ENCODE peak calls at places on chromosomes 7 and 10, in seven cellular contexts. K, S, V, T, M, L and Y are unnamed samples.

GRCh38 chr10:76303682-76304316 is 872.4 kb downstream of the LRMDA start:
- DNase-seq in L (peak), M (peak), S (no peak), V (peak), T (peak), K (peak), Y (peak)

GRCh38 chr7:140672382-140673062 is at the start of gene ADCK2:
- DNase-seq in K (no peak), S (no peak), M (no peak), L (no peak), T (peak), V (peak), Y (peak)

GRCh38 chr10:113945075-113945686 is 90.7 kb downstream of the NHLRC2 start:
- DNase-seq in L (peak), V (peak), M (peak), S (no peak), T (no peak), K (no peak), Y (no peak)

GRCh38 chr10:13839430-13839986 is 252.7 kb downstream of the PRPF18 start:
- DNase-seq in V (peak), L (peak), M (peak), S (no peak), K (peak), T (no peak), Y (no peak)

GRCh38 chr10:18594574-18595156 is 56.7 kb downstream of the NSUN6 start:
- DNase-seq in V (peak), S (no peak), K (no peak), T (no peak), L (no peak), M (no peak), Y (no peak)

GRCh38 chr7:106947244-106947728 is 82.2 kb downstream of the PIK3CG start:
- DNase-seq in L (peak), M (peak), V (peak), T (peak), K (no peak), S (peak), Y (peak)

GRCh38 chr7:100673942-100674431 is 447 bp downstream of the GNB2 start:
- DNase-seq in V (peak), T (peak), L (no peak), M (no peak), K (peak), S (no peak), Y (no peak)

GRCh38 chr10:75474106-75474505 is 42.7 kb downstream of the LRMDA start:
- DNase-seq in S (no peak), M (no peak), V (no peak), L (no peak), K (no peak), T (no peak), Y (no peak)

GRCh38 chr10:106696239-106696638 is 468.3 kb downstream of the SORCS1 start:
- DNase-seq in K (no peak), S (no peak), M (no peak), T (no peak), V (no peak), L (no peak), Y (no peak)

GRCh38 chr7:149662591-149663095 is 110.7 kb downstream of the ZNF467 start:
- DNase-seq in T (peak), L (peak), K (peak), V (peak), M (peak), S (peak), Y (peak)

GRCh38 chr7:111561909-111562732 is at the start of gene IMMP2L:
- DNase-seq in T (peak), M (peak), V (peak), K (peak), L (peak), S (peak), Y (peak)

GRCh38 chr7:96285579-96285978 is 36.3 kb downstream of the SLC25A13 start:
- DNase-seq in M (peak), V (no peak), L (no peak), S (no peak), K (no peak), T (no peak), Y (no peak)

GRCh38 chr10:129855836-129856563 is 108.1 kb downstream of the EBF3 start:
- DNase-seq in T (no peak), S (no peak), L (no peak), V (no peak), K (no peak), M (no peak), Y (no peak)

GRCh38 chr10:129861776-129862530 is 102.1 kb downstream of the EBF3 start:
- DNase-seq in V (no peak), T (no peak), M (no peak), L (no peak), K (peak), S (no peak), Y (no peak)

GRCh38 chr10:129860396-129860795 is 103.7 kb downstream of the EBF3 start:
- DNase-seq in S (no peak), L (no peak), M (no peak), V (no peak), K (no peak), T (no peak), Y (no peak)

GRCh38 chr10:129857242-129857960 is 106.7 kb downstream of the EBF3 start:
- DNase-seq in T (no peak), M (no peak), L (no peak), K (no peak), V (no peak), S (no peak), Y (no peak)

DNA sequence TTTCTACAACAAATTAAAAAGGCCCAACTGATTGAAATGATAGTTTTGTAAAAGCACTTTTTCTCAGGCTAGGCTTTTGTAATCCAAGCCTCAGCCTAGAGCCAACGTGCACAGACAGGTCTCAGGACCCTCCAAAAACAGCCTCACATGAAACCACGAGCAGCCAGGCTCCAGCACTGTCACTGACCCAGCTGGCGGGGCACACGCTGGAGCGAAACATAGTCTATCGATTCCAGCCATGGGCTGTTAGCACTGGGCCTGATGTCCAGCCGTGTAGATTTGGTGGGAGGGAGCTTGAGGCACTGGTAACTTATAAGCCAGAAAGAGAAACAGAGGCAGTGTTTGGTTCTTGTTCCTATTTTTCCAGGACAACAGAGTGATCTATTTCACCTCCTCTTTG is 104.5 kb downstream of the EBF3 start:
- DNase-seq in S (no peak), T (no peak), K (no peak), M (no peak), L (no peak), V (no peak), Y (no peak)
- TF ChIP-seq CTCF in S (no peak), T (no peak), K (no peak), M (no peak), L (no peak), V (no peak), Y (no peak)

DNA sequence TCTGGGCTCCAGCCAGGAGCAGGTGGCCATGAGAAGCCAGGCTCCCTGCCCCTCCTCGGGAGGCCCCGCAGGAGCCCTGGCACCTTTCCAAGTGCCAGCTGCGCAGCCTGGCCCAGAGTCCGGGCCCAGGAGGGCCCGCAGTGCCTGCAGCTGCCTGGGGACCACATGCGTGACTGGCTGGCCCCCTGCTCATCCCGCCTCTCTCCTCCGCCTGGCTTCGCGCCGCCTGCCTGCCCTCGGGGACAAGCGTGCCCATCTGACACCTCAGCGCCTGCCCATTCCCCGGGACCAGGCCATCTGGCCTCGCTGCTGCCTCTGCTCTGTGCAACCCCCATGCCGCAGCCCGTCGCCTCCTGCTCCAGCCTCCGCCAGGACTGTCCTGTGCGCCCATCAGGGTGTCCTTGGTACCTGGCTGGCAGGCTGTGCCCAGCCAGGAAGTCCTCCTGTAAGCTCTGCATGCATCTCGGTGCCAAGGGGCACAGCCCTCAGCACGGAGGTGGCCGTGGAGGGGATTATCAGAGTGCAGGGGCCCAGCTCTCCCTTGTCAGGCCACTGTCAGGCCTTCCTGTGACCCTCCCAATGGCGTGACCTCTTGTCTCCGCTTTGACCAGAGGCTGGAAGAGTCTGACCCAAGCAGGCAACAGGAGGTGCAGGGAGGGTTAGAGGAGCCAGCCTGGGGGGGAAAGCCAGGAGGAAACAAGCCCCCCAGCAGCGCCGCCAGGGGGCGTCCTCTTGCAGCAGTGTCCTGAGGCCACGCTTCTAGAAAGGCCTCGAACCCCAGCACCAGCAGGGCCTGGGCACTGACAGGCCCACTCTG is 50.5 kb downstream of the TMEM209 start:
- DNase-seq in L (no peak), V (peak), K (peak), S (no peak), T (no peak), M (no peak), Y (no peak)
- TF ChIP-seq CTCF in L (peak), V (peak), K (no peak), S (peak), T (no peak), M (peak), Y (no peak)

DNA sequence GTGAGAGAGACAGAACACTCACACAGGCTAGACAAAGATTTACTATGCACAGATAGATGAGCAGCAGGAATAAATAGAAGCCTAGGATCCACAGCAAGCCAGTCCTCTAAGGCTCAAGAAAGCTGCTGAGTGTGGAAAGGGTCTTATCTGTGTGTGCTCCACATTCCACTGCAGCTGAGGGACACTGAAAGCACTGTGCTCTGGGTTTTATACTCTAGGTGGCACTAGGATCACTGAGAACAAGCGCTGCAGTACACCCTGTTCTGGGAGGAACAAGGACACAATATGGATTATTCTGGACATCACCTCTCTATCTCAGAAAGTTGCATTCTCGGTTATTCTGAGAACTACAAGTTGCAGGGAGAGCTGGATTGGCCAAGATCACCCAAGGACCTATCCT is 4.9 kb upstream of the KLHL7 start:
- DNase-seq in S (no peak), K (no peak), T (no peak), V (no peak), M (no peak), L (no peak), Y (no peak)
- TF ChIP-seq CTCF in S (peak), K (no peak), T (no peak), V (no peak), M (no peak), L (no peak), Y (no peak)

GRCh38 chr7:4641667-4642467 is 40.2 kb upstream of the FOXK1 start:
- DNase-seq in M (peak), V (peak), T (peak), K (peak), L (peak), S (peak), Y (peak)
- TF ChIP-seq CTCF in M (peak), V (peak), T (peak), K (peak), L (peak), S (peak), Y (peak)

GRCh38 chr7:47573758-47574472 is 8.0 kb downstream of the TNS3 start:
- DNase-seq in L (peak), T (no peak), M (peak), V (peak), S (no peak), K (no peak), Y (no peak)

GRCh38 chr7:47570649-47571050 is 11.3 kb downstream of the TNS3 start:
- DNase-seq in L (no peak), K (peak), S (no peak), M (no peak), V (no peak), T (no peak), Y (no peak)

GRCh38 chr7:47572101-47572460 is 9.8 kb downstream of the TNS3 start:
- DNase-seq in V (no peak), T (no peak), L (no peak), S (no peak), M (no peak), K (peak), Y (no peak)

GRCh38 chr7:47572939-47573757 is 8.8 kb downstream of the TNS3 start:
- DNase-seq in S (no peak), V (no peak), L (no peak), M (no peak), T (no peak), K (no peak), Y (no peak)

GRCh38 chr7:47571355-47572100 is 10.4 kb downstream of the TNS3 start:
- DNase-seq in K (peak), T (peak), L (no peak), V (peak), S (peak), M (no peak), Y (no peak)
- TF ChIP-seq CTCF in K (no peak), T (no peak), L (no peak), V (no peak), S (no peak), M (no peak), Y (no peak)

GRCh38 chr10:37895674-37896073 is 38.3 kb upstream of the ZNF248 start:
- DNase-seq in T (no peak), S (no peak), M (no peak), V (no peak), K (no peak), L (no peak), Y (no peak)
- TF ChIP-seq CTCF in T (no peak), S (no peak), M (no peak), V (no peak), K (no peak), L (no peak), Y (no peak)

GRCh38 chr10:102502337-102503151 is at the start of gene ACTR1A:
- DNase-seq in T (peak), V (peak), S (peak), L (peak), K (peak), M (peak), Y (peak)
- TF ChIP-seq CTCF in T (no peak), V (no peak), S (peak), L (no peak), K (no peak), M (no peak), Y (no peak)